ENCODE peak calls at places on chromosomes 13 and 19, in seven cellular contexts. W is heart left ventricle, H is RWPE1, V is SK-N-SH, X is lower lobe of right lung, L is uterus, K is neuronal stem cell. Y is an unnamed sample.

GRCh38 chr13:48626077-48626449 is 27.7 kb upstream of the CYSLTR2 start:
- DNase-seq in W (no peak), H (no peak), V (no peak), X (no peak), L (no peak), K (no peak), Y (no peak)

GRCh38 chr13:78060966-78061365 is 142.3 kb upstream of the EDNRB start:
- DNase-seq in W (no peak), H (no peak), V (no peak), X (no peak), L (no peak), K (no peak), Y (no peak)

GRCh38 chr13:50080856-50081105 is 65.5 kb downstream of the KCNRG start:
- DNase-seq in W (no peak), H (no peak), V (no peak), X (no peak), L (no peak), K (peak), Y (no peak)

GRCh38 chr19:7982651-7983099 is 22.8 kb downstream of the ELAVL1 start:
- DNase-seq in W (peak), H (no peak), V (no peak), X (peak), L (no peak), K (no peak), Y (no peak)

GRCh38 chr19:45940515-45940805 is 25.9 kb upstream of the NANOS2 start:
- DNase-seq in W (no peak), H (no peak), V (no peak), X (no peak), L (no peak), K (no peak), Y (no peak)

GRCh38 chr19:54668353-54668752 is 5.6 kb downstream of the LILRB4 start:
- DNase-seq in W (no peak), H (no peak), V (no peak), X (no peak), L (no peak), K (no peak), Y (no peak)

GRCh38 chr19:18160792-18161690 is 8.1 kb downstream of the PIK3R2 start:
- DNase-seq in W (peak), H (peak), V (peak), X (peak), L (peak), K (peak), Y (peak)

GRCh38 chr13:111489301-111489700 is 168.9 kb downstream of the TEX29 start:
- DNase-seq in W (no peak), H (no peak), V (no peak), X (no peak), L (peak), K (no peak), Y (no peak)

GRCh38 chr19:36379510-36379819 is 464 bp upstream of the ZFP14 start:
- DNase-seq in W (no peak), H (no peak), V (no peak), X (no peak), L (no peak), K (no peak), Y (no peak)

GRCh38 chr13:110382830-110383229 is 75.7 kb downstream of the COL4A2 start:
- DNase-seq in W (no peak), H (no peak), V (no peak), X (no peak), L (no peak), K (no peak), Y (no peak)

GRCh38 chr13:52929826-52930225 is 81.4 kb upstream of the PCDH8 start:
- DNase-seq in W (no peak), H (no peak), V (no peak), X (no peak), L (no peak), K (no peak), Y (no peak)

GRCh38 chr13:64266024-64266423 is 2850.4 kb upstream of the PCDH20 start:
- DNase-seq in W (no peak), H (no peak), V (no peak), X (no peak), L (no peak), K (no peak), Y (no peak)

GRCh38 chr19:1254530-1255185 is 6.3 kb downstream of the MIDN start:
- DNase-seq in W (no peak), H (no peak), V (no peak), X (no peak), L (no peak), K (no peak), Y (no peak)

GRCh38 chr13:77190349-77190748 is 136.5 kb downstream of the MYCBP2 start:
- DNase-seq in W (no peak), H (no peak), V (no peak), X (no peak), L (no peak), K (no peak), Y (no peak)

GRCh38 chr13:20171364-20171763 is 10.5 kb upstream of the GJA3 start:
- DNase-seq in W (no peak), H (no peak), V (no peak), X (no peak), L (no peak), K (no peak), Y (no peak)

GRCh38 chr13:50353651-50354415 is 338.6 kb downstream of the KCNRG start:
- DNase-seq in W (no peak), H (peak), V (no peak), X (no peak), L (no peak), K (no peak), Y (no peak)

GRCh38 chr19:41863209-41863931 is 3.3 kb downstream of the RPS19 start:
- DNase-seq in W (no peak), H (no peak), V (no peak), X (no peak), L (no peak), K (no peak), Y (no peak)

GRCh38 chr19:45413497-45413896 is 7.1 kb downstream of the POLR1G start:
- DNase-seq in W (no peak), H (no peak), V (no peak), X (no peak), L (no peak), K (no peak), Y (no peak)

GRCh38 chr13:44015808-44016207 is 136.1 kb downstream of the LACC1 start:
- DNase-seq in W (no peak), H (no peak), V (no peak), X (no peak), L (no peak), K (no peak), Y (no peak)

GRCh38 chr13:99307648-99308339 is 595 bp upstream of the GPR183 start:
- DNase-seq in W (no peak), H (peak), V (no peak), X (peak), L (no peak), K (no peak), Y (no peak)

GRCh38 chr19:47186337-47187022 is 44.5 kb downstream of the BBC3 start:
- DNase-seq in W (no peak), H (no peak), V (peak), X (no peak), L (no peak), K (no peak), Y (no peak)

GRCh38 chr13:44188257-44188656 is 185.4 kb upstream of the SERP2 start:
- DNase-seq in W (no peak), H (peak), V (no peak), X (no peak), L (no peak), K (no peak), Y (no peak)

GRCh38 chr19:45156231-45156630 is 4.6 kb downstream of the NKPD1 start:
- DNase-seq in W (no peak), H (no peak), V (no peak), X (no peak), L (no peak), K (no peak), Y (no peak)

GRCh38 chr19:41748012-41748411 is 7.3 kb upstream of the CEACAM6 start:
- DNase-seq in W (no peak), H (no peak), V (no peak), X (no peak), L (no peak), K (no peak), Y (no peak)

GRCh38 chr19:48726573-48726972 is 7.0 kb upstream of the MAMSTR start:
- DNase-seq in W (no peak), H (no peak), V (no peak), X (no peak), L (no peak), K (no peak), Y (no peak)

GRCh38 chr13:68107667-68108066 is 877.5 kb upstream of the PCDH9 start:
- DNase-seq in W (no peak), H (no peak), V (no peak), X (no peak), L (no peak), K (no peak), Y (no peak)

GRCh38 chr19:41218615-41219507 is at the start of gene AXL:
- DNase-seq in W (peak), H (peak), V (peak), X (peak), L (peak), K (peak), Y (peak)

GRCh38 chr19:39426170-39426569 is 9.6 kb downstream of the RPS16 start:
- DNase-seq in W (no peak), H (no peak), V (no peak), X (no peak), L (no peak), K (no peak), Y (no peak)

GRCh38 chr13:21967871-21968270 is 297.0 kb downstream of the FGF9 start:
- DNase-seq in W (no peak), H (no peak), V (no peak), X (no peak), L (no peak), K (no peak), Y (no peak)
- H3K27ac ChIP-seq in W (no peak), H (no peak), V (no peak), X (no peak), L (no peak), K (no peak), Y (no peak)

GRCh38 chr13:21435231-21435630 is 23.9 kb downstream of the ZDHHC20 start:
- DNase-seq in W (no peak), H (no peak), V (no peak), X (no peak), L (no peak), K (no peak), Y (no peak)

GRCh38 chr13:21435710-21436151 is 23.4 kb downstream of the ZDHHC20 start:
- DNase-seq in W (peak), H (peak), V (no peak), X (peak), L (peak), K (no peak), Y (no peak)

GRCh38 chr13:21434588-21434987 is 24.5 kb downstream of the ZDHHC20 start:
- DNase-seq in W (no peak), H (no peak), V (no peak), X (no peak), L (no peak), K (no peak), Y (no peak)

GRCh38 chr13:21436582-21436981 is 22.5 kb downstream of the ZDHHC20 start:
- DNase-seq in W (no peak), H (no peak), V (no peak), X (no peak), L (no peak), K (no peak), Y (no peak)
- H3K27ac ChIP-seq in W (no peak), H (no peak), V (no peak), X (peak), L (peak), K (no peak), Y (no peak)

GRCh38 chr19:13797058-13797440 is 1.8 kb downstream of the ZSWIM4 start:
- DNase-seq in W (no peak), H (no peak), V (no peak), X (no peak), L (no peak), K (no peak), Y (no peak)

GRCh38 chr19:13795595-13796300 is 505 bp downstream of the ZSWIM4 start:
- DNase-seq in W (peak), H (no peak), V (peak), X (no peak), L (no peak), K (no peak), Y (no peak)

GRCh38 chr19:13794752-13795589 is at the start of gene ZSWIM4:
- DNase-seq in W (peak), H (peak), V (peak), X (peak), L (peak), K (peak), Y (peak)

GRCh38 chr19:13796301-13797057 is 1.2 kb downstream of the ZSWIM4 start:
- DNase-seq in W (peak), H (peak), V (peak), X (peak), L (peak), K (no peak), Y (peak)

GRCh38 chr19:13794388-13794751 is 873 bp upstream of the ZSWIM4 start:
- DNase-seq in W (peak), H (peak), V (no peak), X (peak), L (peak), K (no peak), Y (peak)
- H3K27ac ChIP-seq in W (no peak), H (peak), V (peak), X (peak), L (peak), K (no peak), Y (peak)

GRCh38 chr13:24043590-24044350 is 116.8 kb upstream of the SPATA13 start:
- DNase-seq in W (no peak), H (no peak), V (no peak), X (no peak), L (no peak), K (no peak), Y (no peak)
- H3K27ac ChIP-seq in W (no peak), H (no peak), V (no peak), X (no peak), L (no peak), K (no peak), Y (no peak)

DNA sequence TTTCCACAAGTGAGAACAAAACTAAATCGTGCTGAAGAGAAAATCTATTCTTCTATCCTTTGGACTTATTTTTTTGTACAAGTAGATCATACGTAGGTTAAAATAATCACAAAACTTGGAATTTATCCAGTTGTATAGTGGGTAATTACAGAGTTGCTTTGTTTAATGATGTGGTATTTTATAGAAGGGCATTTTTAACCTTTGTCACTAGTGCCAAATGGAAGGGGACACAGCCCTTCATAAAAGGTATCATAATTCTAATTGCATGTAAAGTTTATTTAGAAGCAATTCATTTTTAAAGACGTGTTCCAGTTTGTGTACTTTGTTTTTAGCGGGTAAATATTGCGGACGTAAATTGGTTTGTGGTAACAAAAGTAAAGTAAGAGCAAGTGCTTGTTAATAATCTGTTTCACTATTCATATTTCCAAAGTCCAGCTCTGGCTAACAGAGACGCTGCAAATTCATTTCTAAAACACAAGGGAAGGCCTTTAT is 99.5 kb downstream of the ERCC5 start:
- DNase-seq in W (no peak), H (no peak), V (no peak), X (no peak), L (no peak), K (no peak), Y (no peak)
- H3K27ac ChIP-seq in W (no peak), H (no peak), V (no peak), X (no peak), L (no peak), K (no peak), Y (no peak)

GRCh38 chr13:26956532-26957142 is 196.1 kb upstream of the GPR12 start:
- DNase-seq in W (no peak), H (no peak), V (no peak), X (no peak), L (no peak), K (no peak), Y (no peak)
- H3K27ac ChIP-seq in W (no peak), H (no peak), V (no peak), X (no peak), L (no peak), K (no peak), Y (no peak)